ENCODE peak calls at places on chromosomes 7 and 10, in ten cellular contexts. One of them, this sample, is unnamed.
A peak's percentile ranks its signal among the peaks of the same experiment; 100 is the strongest.

GRCh38 chr10:58998924-58999713 is 177.3 kb upstream of the PHYHIPL start:
- DNase-seq in lower leg skin: no peak
- DNase-seq in stimulated activated CD4-positive, alpha-beta T cell treated with anti-CD3 and anti-CD28 coated beads, Interleukin-2, amount 100 ng/mL, for 24 hours: no peak
- DNase-seq in cardiac fibroblast: no peak
- DNase-seq in fibroblast of the aortic adventitia: peak; percentile 17
- DNase-seq in GM23248: no peak
- DNase-seq in neural crest cell: no peak
- DNase-seq in psoas muscle: peak; percentile 60
- DNase-seq in amniotic stem cell: no peak
- DNase-seq in WTC11: no peak
- DNase-seq in this sample: no peak

GRCh38 chr10:110944997-110945396 is 25.6 kb downstream of the SHOC2 start:
- DNase-seq in cardiac fibroblast: peak; percentile 93
- DNase-seq in stimulated activated CD4-positive, alpha-beta T cell treated with anti-CD3 and anti-CD28 coated beads, Interleukin-2, amount 100 ng/mL, for 24 hours: no peak
- DNase-seq in amniotic stem cell: no peak
- DNase-seq in fibroblast of the aortic adventitia: peak; percentile 89
- DNase-seq in GM23248: peak; percentile 71
- DNase-seq in psoas muscle: no peak
- DNase-seq in lower leg skin: no peak
- DNase-seq in neural crest cell: no peak
- DNase-seq in WTC11: no peak
- DNase-seq in this sample: no peak

GRCh38 chr7:142405122-142405765 is 147.4 kb upstream of the PRSS58 start:
- DNase-seq in lower leg skin: no peak
- DNase-seq in psoas muscle: no peak
- DNase-seq in fibroblast of the aortic adventitia: peak; percentile 54
- DNase-seq in cardiac fibroblast: peak; percentile 32
- DNase-seq in GM23248: peak; percentile 47
- DNase-seq in amniotic stem cell: no peak
- DNase-seq in WTC11: no peak
- DNase-seq in stimulated activated CD4-positive, alpha-beta T cell treated with anti-CD3 and anti-CD28 coated beads, Interleukin-2, amount 100 ng/mL, for 24 hours: no peak
- DNase-seq in neural crest cell: no peak
- DNase-seq in this sample: no peak

GRCh38 chr7:98719396-98719795 is 102.3 kb downstream of the NPTX2 start:
- DNase-seq in WTC11: no peak
- DNase-seq in lower leg skin: no peak
- DNase-seq in cardiac fibroblast: no peak
- DNase-seq in psoas muscle: no peak
- DNase-seq in stimulated activated CD4-positive, alpha-beta T cell treated with anti-CD3 and anti-CD28 coated beads, Interleukin-2, amount 100 ng/mL, for 24 hours: no peak
- DNase-seq in neural crest cell: no peak
- DNase-seq in fibroblast of the aortic adventitia: no peak
- DNase-seq in GM23248: no peak
- DNase-seq in amniotic stem cell: no peak
- DNase-seq in this sample: no peak

GRCh38 chr7:22793593-22794462 is 28.8 kb downstream of the TOMM7 start:
- DNase-seq in GM23248: peak; percentile 11
- DNase-seq in amniotic stem cell: no peak
- DNase-seq in stimulated activated CD4-positive, alpha-beta T cell treated with anti-CD3 and anti-CD28 coated beads, Interleukin-2, amount 100 ng/mL, for 24 hours: no peak
- DNase-seq in WTC11: no peak
- DNase-seq in neural crest cell: no peak
- DNase-seq in psoas muscle: no peak
- DNase-seq in fibroblast of the aortic adventitia: peak; percentile 5
- DNase-seq in cardiac fibroblast: no peak
- DNase-seq in lower leg skin: no peak
- DNase-seq in this sample: no peak

GRCh38 chr10:19819419-19820033 is 3.3 kb downstream of the PLXDC2 start:
- DNase-seq in stimulated activated CD4-positive, alpha-beta T cell treated with anti-CD3 and anti-CD28 coated beads, Interleukin-2, amount 100 ng/mL, for 24 hours: no peak
- DNase-seq in fibroblast of the aortic adventitia: peak; percentile 66
- DNase-seq in psoas muscle: no peak
- DNase-seq in cardiac fibroblast: peak; percentile 78
- DNase-seq in neural crest cell: peak; percentile 13
- DNase-seq in lower leg skin: no peak
- DNase-seq in amniotic stem cell: no peak
- DNase-seq in GM23248: peak; percentile 65
- DNase-seq in WTC11: no peak
- DNase-seq in this sample: no peak

GRCh38 chr10:103507235-103508191 is 14.0 kb downstream of the NEURL1 start:
- DNase-seq in stimulated activated CD4-positive, alpha-beta T cell treated with anti-CD3 and anti-CD28 coated beads, Interleukin-2, amount 100 ng/mL, for 24 hours: no peak
- DNase-seq in WTC11: no peak
- DNase-seq in amniotic stem cell: no peak
- DNase-seq in psoas muscle: no peak
- DNase-seq in cardiac fibroblast: no peak
- DNase-seq in fibroblast of the aortic adventitia: no peak
- DNase-seq in neural crest cell: no peak
- DNase-seq in GM23248: no peak
- DNase-seq in lower leg skin: peak; percentile 53
- DNase-seq in this sample: no peak

GRCh38 chr7:131219277-131220041 is 108.2 kb upstream of the MKLN1 start:
- DNase-seq in amniotic stem cell: no peak
- DNase-seq in stimulated activated CD4-positive, alpha-beta T cell treated with anti-CD3 and anti-CD28 coated beads, Interleukin-2, amount 100 ng/mL, for 24 hours: no peak
- DNase-seq in fibroblast of the aortic adventitia: peak; percentile 75
- DNase-seq in cardiac fibroblast: peak; percentile 21
- DNase-seq in psoas muscle: peak; percentile 66
- DNase-seq in neural crest cell: no peak
- DNase-seq in WTC11: no peak
- DNase-seq in GM23248: no peak
- DNase-seq in lower leg skin: peak; percentile 89
- DNase-seq in this sample: peak; percentile 59

GRCh38 chr10:93947055-93947454 is 46.7 kb upstream of the PLCE1 start:
- DNase-seq in amniotic stem cell: peak; percentile 63
- DNase-seq in psoas muscle: peak; percentile 81
- DNase-seq in lower leg skin: no peak
- DNase-seq in GM23248: peak; percentile 6
- DNase-seq in stimulated activated CD4-positive, alpha-beta T cell treated with anti-CD3 and anti-CD28 coated beads, Interleukin-2, amount 100 ng/mL, for 24 hours: no peak
- DNase-seq in cardiac fibroblast: peak; percentile 83
- DNase-seq in WTC11: no peak
- DNase-seq in fibroblast of the aortic adventitia: peak; percentile 59
- DNase-seq in neural crest cell: no peak
- DNase-seq in this sample: no peak

GRCh38 chr10:122062831-122063674 is 74.1 kb downstream of the TACC2 start:
- DNase-seq in GM23248: peak; percentile 95
- DNase-seq in psoas muscle: peak; percentile 94
- DNase-seq in neural crest cell: no peak
- DNase-seq in stimulated activated CD4-positive, alpha-beta T cell treated with anti-CD3 and anti-CD28 coated beads, Interleukin-2, amount 100 ng/mL, for 24 hours: no peak
- DNase-seq in cardiac fibroblast: peak; percentile 90
- DNase-seq in fibroblast of the aortic adventitia: peak; percentile 89
- DNase-seq in WTC11: peak; percentile 39
- DNase-seq in amniotic stem cell: peak; percentile 77
- DNase-seq in lower leg skin: peak; percentile 95
- DNase-seq in this sample: no peak

GRCh38 chr10:131425752-131426529 is 114.4 kb upstream of the TCERG1L start:
- DNase-seq in GM23248: no peak
- DNase-seq in cardiac fibroblast: no peak
- DNase-seq in lower leg skin: no peak
- DNase-seq in stimulated activated CD4-positive, alpha-beta T cell treated with anti-CD3 and anti-CD28 coated beads, Interleukin-2, amount 100 ng/mL, for 24 hours: no peak
- DNase-seq in neural crest cell: no peak
- DNase-seq in WTC11: no peak
- DNase-seq in fibroblast of the aortic adventitia: no peak
- DNase-seq in amniotic stem cell: no peak
- DNase-seq in psoas muscle: no peak
- DNase-seq in this sample: no peak

GRCh38 chr7:102096706-102097427 is 189.8 kb upstream of the SH2B2 start:
- DNase-seq in stimulated activated CD4-positive, alpha-beta T cell treated with anti-CD3 and anti-CD28 coated beads, Interleukin-2, amount 100 ng/mL, for 24 hours: no peak
- DNase-seq in neural crest cell: no peak
- DNase-seq in fibroblast of the aortic adventitia: no peak
- DNase-seq in psoas muscle: no peak
- DNase-seq in WTC11: no peak
- DNase-seq in lower leg skin: no peak
- DNase-seq in amniotic stem cell: no peak
- DNase-seq in GM23248: no peak
- DNase-seq in cardiac fibroblast: no peak
- DNase-seq in this sample: no peak

GRCh38 chr7:21305455-21306235 is 122.2 kb upstream of the SP4 start:
- DNase-seq in stimulated activated CD4-positive, alpha-beta T cell treated with anti-CD3 and anti-CD28 coated beads, Interleukin-2, amount 100 ng/mL, for 24 hours: no peak
- DNase-seq in lower leg skin: no peak
- DNase-seq in amniotic stem cell: no peak
- DNase-seq in cardiac fibroblast: no peak
- DNase-seq in psoas muscle: no peak
- DNase-seq in fibroblast of the aortic adventitia: no peak
- DNase-seq in WTC11: no peak
- DNase-seq in GM23248: no peak
- DNase-seq in neural crest cell: no peak
- DNase-seq in this sample: no peak

GRCh38 chr7:158767707-158768106 is 61.6 kb downstream of the ESYT2 start:
- DNase-seq in amniotic stem cell: no peak
- DNase-seq in neural crest cell: no peak
- DNase-seq in psoas muscle: no peak
- DNase-seq in WTC11: no peak
- DNase-seq in GM23248: no peak
- DNase-seq in fibroblast of the aortic adventitia: no peak
- DNase-seq in lower leg skin: no peak
- DNase-seq in cardiac fibroblast: no peak
- DNase-seq in stimulated activated CD4-positive, alpha-beta T cell treated with anti-CD3 and anti-CD28 coated beads, Interleukin-2, amount 100 ng/mL, for 24 hours: no peak
- DNase-seq in this sample: no peak

GRCh38 chr7:234712-235553 is 42.6 kb downstream of the FAM20C start:
- DNase-seq in cardiac fibroblast: no peak
- DNase-seq in fibroblast of the aortic adventitia: peak; percentile 49
- DNase-seq in WTC11: no peak
- DNase-seq in neural crest cell: no peak
- DNase-seq in psoas muscle: peak; percentile 81
- DNase-seq in stimulated activated CD4-positive, alpha-beta T cell treated with anti-CD3 and anti-CD28 coated beads, Interleukin-2, amount 100 ng/mL, for 24 hours: no peak
- DNase-seq in lower leg skin: peak; percentile 95
- DNase-seq in amniotic stem cell: no peak
- DNase-seq in GM23248: peak; percentile 64
- DNase-seq in this sample: no peak

GRCh38 chr7:142711722-142712616 is 37.3 kb upstream of the PRSS1 start:
- DNase-seq in psoas muscle: no peak
- DNase-seq in fibroblast of the aortic adventitia: peak; percentile 52
- DNase-seq in WTC11: no peak
- DNase-seq in GM23248: peak; percentile 48
- DNase-seq in lower leg skin: no peak
- DNase-seq in amniotic stem cell: no peak
- DNase-seq in cardiac fibroblast: peak; percentile 46
- DNase-seq in neural crest cell: no peak
- DNase-seq in stimulated activated CD4-positive, alpha-beta T cell treated with anti-CD3 and anti-CD28 coated beads, Interleukin-2, amount 100 ng/mL, for 24 hours: no peak
- DNase-seq in this sample: no peak

GRCh38 chr10:119416855-119417254 is 125.7 kb downstream of the RGS10 start:
- DNase-seq in WTC11: peak; percentile 76
- DNase-seq in neural crest cell: peak; percentile 53
- DNase-seq in amniotic stem cell: peak; percentile 7
- DNase-seq in fibroblast of the aortic adventitia: peak; percentile 62
- DNase-seq in psoas muscle: peak; percentile 77
- DNase-seq in GM23248: peak; percentile 79
- DNase-seq in stimulated activated CD4-positive, alpha-beta T cell treated with anti-CD3 and anti-CD28 coated beads, Interleukin-2, amount 100 ng/mL, for 24 hours: peak; percentile 77
- DNase-seq in cardiac fibroblast: peak; percentile 67
- DNase-seq in lower leg skin: peak; percentile 92
- DNase-seq in this sample: peak; percentile 69

GRCh38 chr7:1087952-1088920 is at the start of gene GPER1:
- DNase-seq in neural crest cell: peak; percentile 39
- DNase-seq in stimulated activated CD4-positive, alpha-beta T cell treated with anti-CD3 and anti-CD28 coated beads, Interleukin-2, amount 100 ng/mL, for 24 hours: no peak
- DNase-seq in WTC11: peak; percentile 26
- DNase-seq in cardiac fibroblast: peak; percentile 42
- DNase-seq in lower leg skin: peak; percentile 92
- DNase-seq in GM23248: peak; percentile 83
- DNase-seq in psoas muscle: peak; percentile 64
- DNase-seq in fibroblast of the aortic adventitia: peak; percentile 67
- DNase-seq in amniotic stem cell: peak; percentile 22
- DNase-seq in this sample: peak; percentile 55

GRCh38 chr10:108562105-108562504 is 1361.2 kb downstream of the XPNPEP1 start:
- DNase-seq in cardiac fibroblast: no peak
- DNase-seq in stimulated activated CD4-positive, alpha-beta T cell treated with anti-CD3 and anti-CD28 coated beads, Interleukin-2, amount 100 ng/mL, for 24 hours: no peak
- DNase-seq in amniotic stem cell: no peak
- DNase-seq in fibroblast of the aortic adventitia: no peak
- DNase-seq in neural crest cell: no peak
- DNase-seq in lower leg skin: no peak
- DNase-seq in psoas muscle: no peak
- DNase-seq in GM23248: no peak
- DNase-seq in WTC11: no peak
- DNase-seq in this sample: no peak

GRCh38 chr7:7736671-7737070 is 18.3 kb upstream of the RPA3 start:
- DNase-seq in WTC11: peak; percentile 56
- DNase-seq in lower leg skin: no peak
- DNase-seq in neural crest cell: no peak
- DNase-seq in GM23248: no peak
- DNase-seq in cardiac fibroblast: no peak
- DNase-seq in fibroblast of the aortic adventitia: no peak
- DNase-seq in stimulated activated CD4-positive, alpha-beta T cell treated with anti-CD3 and anti-CD28 coated beads, Interleukin-2, amount 100 ng/mL, for 24 hours: no peak
- DNase-seq in amniotic stem cell: no peak
- DNase-seq in psoas muscle: no peak
- DNase-seq in this sample: no peak

GRCh38 chr10:30186371-30186875 is 127.0 kb upstream of the JCAD start:
- DNase-seq in lower leg skin: peak; percentile 71
- DNase-seq in WTC11: no peak
- DNase-seq in stimulated activated CD4-positive, alpha-beta T cell treated with anti-CD3 and anti-CD28 coated beads, Interleukin-2, amount 100 ng/mL, for 24 hours: no peak
- DNase-seq in GM23248: peak; percentile 46
- DNase-seq in cardiac fibroblast: no peak
- DNase-seq in psoas muscle: no peak
- DNase-seq in amniotic stem cell: no peak
- DNase-seq in neural crest cell: no peak
- DNase-seq in fibroblast of the aortic adventitia: no peak
- DNase-seq in this sample: no peak